ENCODE peak calls at places on chromosome 22, in seven cellular contexts. O is effector memory CD4-positive, alpha-beta T cell; W is colonic mucosa; E is adrenal gland; A is Karpas-422; M is HAP-1; B is aorta. U is an unnamed sample.

GRCh38 chr22:32574957-32575893 is 100.6 kb downstream of the FBXO7 start:
- DNase-seq in E (no peak), M (peak; percentile 40), A (no peak), W (no peak), B (no peak), O (no peak), U (no peak)

GRCh38 chr22:27185903-27186302 is 528.5 kb downstream of the MIAT start:
- DNase-seq in B (no peak), M (no peak), W (no peak), A (no peak), O (no peak), E (no peak), U (no peak)

GRCh38 chr22:19291580-19292261 is at the start of gene CLTCL1:
- DNase-seq in A (peak; percentile 83), O (peak; percentile 58), M (peak; percentile 79), B (peak; percentile 85), W (peak; percentile 79), E (peak; percentile 75), U (peak; percentile 60)

GRCh38 chr22:24289781-24290181 is 19.1 kb downstream of the SPECC1L start:
- DNase-seq in B (no peak), M (no peak), W (no peak), O (no peak), E (no peak), A (peak; percentile 37), U (no peak)

GRCh38 chr22:37316875-37317371 is 34.6 kb downstream of the CYTH4 start:
- DNase-seq in A (peak; percentile 91), B (peak; percentile 84), O (peak; percentile 46), E (peak; percentile 83), M (peak; percentile 62), W (peak; percentile 78), U (peak; percentile 74)

GRCh38 chr22:36411589-36412258 is 24.0 kb upstream of the MYH9 start:
- DNase-seq in E (no peak), W (peak; percentile 70), M (no peak), B (no peak), A (no peak), O (no peak), U (no peak)

GRCh38 chr22:24289138-24289537 is 18.5 kb downstream of the SPECC1L start:
- DNase-seq in M (no peak), W (no peak), A (peak; percentile 17), O (no peak), E (no peak), B (no peak), U (no peak)

GRCh38 chr22:28019881-28020861 is 101.1 kb upstream of the PITPNB start:
- DNase-seq in A (peak; percentile 83), E (peak; percentile 56), B (peak; percentile 75), O (peak; percentile 8), W (peak; percentile 73), M (peak; percentile 37), U (peak; percentile 27)

GRCh38 chr22:25383892-25384291 is 164.5 kb downstream of the CRYBB2 start:
- DNase-seq in M (no peak), W (no peak), E (no peak), A (no peak), B (no peak), O (no peak), U (no peak)

GRCh38 chr22:50525991-50526848 is 822 bp upstream of the SCO2 start:
- DNase-seq in E (peak; percentile 78), W (peak; percentile 86), O (peak; percentile 82), A (peak; percentile 93), B (peak; percentile 93), M (peak; percentile 69), U (peak; percentile 68)

GRCh38 chr22:32649515-32650200 is 151.8 kb upstream of the TIMP3 start:
- DNase-seq in B (peak; percentile 56), M (no peak), O (no peak), A (no peak), E (no peak), W (no peak), U (no peak)

GRCh38 chr22:29524440-29525191 is 28.9 kb downstream of the THOC5 start:
- DNase-seq in E (peak; percentile 66), O (no peak), A (peak; percentile 84), B (no peak), W (peak; percentile 26), M (no peak), U (no peak)

GRCh38 chr22:50269573-50270301 is 443 bp downstream of the MAPK11 start:
- DNase-seq in E (no peak), A (peak; percentile 89), M (peak; percentile 38), W (no peak), O (no peak), B (no peak), U (no peak)

GRCh38 chr22:26953380-26953807 is 296.0 kb downstream of the MIAT start:
- DNase-seq in M (no peak), W (no peak), B (no peak), A (no peak), O (no peak), E (no peak), U (no peak)

GRCh38 chr22:26529345-26529744 is 17.1 kb upstream of the TFIP11 start:
- DNase-seq in E (peak; percentile 66), M (no peak), O (no peak), W (no peak), A (no peak), B (no peak), U (no peak)

GRCh38 chr22:33957086-33957485 is 36.8 kb upstream of the LARGE1 start:
- DNase-seq in W (no peak), M (no peak), E (no peak), A (peak; percentile 45), O (no peak), B (no peak), U (no peak)

DNA sequence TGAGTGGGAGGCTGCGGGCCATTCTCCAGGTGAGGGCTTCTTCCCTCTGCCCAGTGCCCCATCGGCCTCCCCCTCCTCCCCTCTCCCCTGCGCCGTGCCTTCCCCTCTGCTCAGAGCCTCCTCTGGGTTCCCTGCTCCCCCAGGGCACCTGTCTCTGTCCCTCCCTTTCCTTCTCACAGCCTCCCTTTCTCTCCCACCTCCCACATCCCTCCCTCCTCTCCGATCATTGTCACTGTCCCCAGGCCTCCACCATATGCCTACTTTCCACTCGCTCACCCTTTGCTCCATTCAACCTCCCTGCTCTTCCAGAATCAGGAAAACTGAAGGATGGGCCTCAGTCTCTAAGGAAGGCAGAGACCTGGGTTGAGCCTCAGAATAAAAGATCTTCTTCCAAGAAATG is 9.9 kb upstream of the APOBEC3H start:
- DNase-seq in E (no peak), O (no peak), B (no peak), W (no peak), M (no peak), A (no peak), U (no peak)
- H3K36me3 ChIP-seq in E (no peaks in the 10 kb centered on the region), O (peaks cover 10% of the 10 kb centered on the region), B (no peaks in the 10 kb centered on the region), W (no peaks in the 10 kb centered on the region), M (no peaks in the 10 kb centered on the region), A (no peaks in the 10 kb centered on the region), U (peaks cover 5% of the 10 kb centered on the region)

DNA sequence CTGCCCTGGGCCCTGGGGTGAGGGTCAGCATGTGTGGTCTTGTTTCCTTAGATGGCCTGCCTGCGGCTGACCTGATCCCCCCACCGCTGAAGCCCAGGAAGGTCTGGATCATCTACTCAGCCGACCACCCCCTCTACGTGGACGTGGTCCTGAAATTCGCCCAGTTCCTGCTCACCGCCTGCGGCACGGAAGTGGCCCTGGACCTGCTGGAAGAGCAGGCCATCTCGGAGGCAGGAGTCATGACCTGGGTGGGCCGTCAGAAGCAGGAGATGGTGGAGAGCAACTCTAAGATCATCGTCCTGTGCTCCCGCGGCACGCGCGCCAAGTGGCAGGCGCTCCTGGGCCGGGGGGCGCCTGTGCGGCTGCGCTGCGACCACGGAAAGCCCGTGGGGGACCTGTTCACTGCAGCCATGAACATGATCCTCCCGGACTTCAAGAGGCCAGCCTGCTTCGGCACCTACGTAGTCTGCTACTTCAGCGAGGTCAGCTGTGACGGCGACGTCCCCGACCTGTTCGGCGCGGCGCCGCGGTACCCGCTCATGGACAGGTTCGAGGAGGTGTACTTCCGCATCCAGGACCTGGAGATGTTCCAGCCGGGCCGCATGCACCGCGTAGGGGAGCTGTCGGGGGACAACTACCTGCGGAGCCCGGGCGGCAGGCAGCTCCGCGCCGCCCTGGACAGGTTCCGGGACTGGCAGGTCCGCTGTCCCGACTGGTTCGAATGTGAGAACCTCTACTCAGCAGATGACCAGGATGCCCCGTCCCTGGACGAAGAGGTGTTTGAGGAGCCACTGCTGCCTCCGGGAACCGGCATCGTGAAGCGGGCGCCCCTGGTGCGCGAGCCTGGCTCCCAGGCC is 12.7 kb downstream of the TMEM121B start:
- DNase-seq in M (no peak), B (no peak), E (no peak), A (no peak), W (no peak), O (no peak), U (no peak)
- H3K36me3 ChIP-seq in M (peaks cover 28% of the 10 kb centered on the region), B (no peaks in the 10 kb centered on the region), E (peaks cover 55% of the 10 kb centered on the region), A (no peaks in the 10 kb centered on the region), W (peaks cover 4% of the 10 kb centered on the region), O (peaks cover 54% of the 10 kb centered on the region), U (peaks cover 63% of the 10 kb centered on the region)

DNA sequence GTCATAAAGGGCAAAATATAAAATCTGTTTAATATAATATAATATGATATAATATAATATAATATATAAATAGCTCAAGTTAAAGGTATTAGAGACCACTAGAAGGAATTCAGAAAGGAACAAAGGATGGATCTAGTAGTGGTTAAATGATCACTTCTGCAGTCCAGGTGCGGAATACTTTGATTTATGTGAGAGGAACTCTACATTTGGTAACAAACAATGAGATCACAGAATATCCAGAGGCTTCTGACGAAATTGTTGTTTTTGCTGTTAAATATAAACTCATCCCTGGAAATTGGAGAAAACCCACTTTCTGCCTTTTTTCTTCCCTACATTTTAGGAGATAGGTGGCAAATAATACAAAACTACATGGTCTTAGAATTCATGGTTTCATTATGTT is 36.0 kb downstream of the ATXN10 start:
- DNase-seq in E (no peak), A (no peak), M (no peak), W (no peak), O (no peak), B (no peak), U (no peak)
- H3K36me3 ChIP-seq in E (peaks cover 13% of the 10 kb centered on the region), A (peaks cover 58% of the 10 kb centered on the region), M (peaks cover 46% of the 10 kb centered on the region), W (no peaks in the 10 kb centered on the region), O (peaks cover 26% of the 10 kb centered on the region), B (peaks cover 10% of the 10 kb centered on the region), U (peaks cover 8% of the 10 kb centered on the region)

GRCh38 chr22:20558534-20558933 is 51.1 kb downstream of the MED15 start:
- DNase-seq in M (no peak), A (no peak), B (peak; percentile 16), O (no peak), W (no peak), E (no peak), U (no peak)

GRCh38 chr22:20562607-20563463 is 55.4 kb downstream of the MED15 start:
- DNase-seq in B (peak; percentile 27), O (no peak), A (no peak), M (no peak), W (no peak), E (no peak), U (no peak)

GRCh38 chr22:20561882-20562281 is 54.5 kb downstream of the MED15 start:
- DNase-seq in W (no peak), B (no peak), O (no peak), M (no peak), E (no peak), A (no peak), U (no peak)

GRCh38 chr22:20560716-20561115 is 53.3 kb downstream of the MED15 start:
- DNase-seq in W (no peak), M (no peak), B (no peak), O (no peak), A (no peak), E (no peak), U (no peak)

DNA sequence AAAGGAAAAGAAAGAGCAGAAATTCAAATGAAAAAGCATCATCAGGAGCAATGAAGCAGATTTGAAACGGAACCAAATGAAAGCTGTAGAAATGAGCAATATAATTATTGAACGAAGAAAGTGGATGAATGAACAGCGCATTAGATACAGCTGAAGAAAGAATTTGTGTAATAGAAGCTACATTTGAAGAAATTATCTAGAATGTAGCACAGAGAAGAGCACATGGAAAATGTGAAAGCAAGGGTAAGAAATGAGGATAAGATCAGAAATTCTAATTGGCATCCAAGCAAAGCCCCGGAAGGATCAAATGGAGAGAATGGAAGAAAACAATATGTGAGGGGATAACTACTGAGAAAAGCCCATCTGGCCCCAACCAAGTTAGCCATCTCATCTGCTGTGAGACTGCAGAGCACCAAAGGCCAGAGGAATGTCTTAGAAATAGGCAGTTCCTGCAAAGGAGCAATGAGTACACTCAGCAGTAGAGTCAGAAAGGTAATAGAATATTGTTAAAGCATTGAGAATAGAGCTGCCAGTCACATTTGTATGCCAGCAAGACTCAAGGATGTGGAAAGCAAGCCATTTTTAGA is 51.9 kb downstream of the MED15 start:
- DNase-seq in M (no peak), O (no peak), E (no peak), A (no peak), W (no peak), B (no peak), U (no peak)
- H3K36me3 ChIP-seq in M (peaks cover 46% of the 10 kb centered on the region), O (peaks cover 44% of the 10 kb centered on the region), E (peaks cover 53% of the 10 kb centered on the region), A (peaks cover 56% of the 10 kb centered on the region), W (peaks cover 6% of the 10 kb centered on the region), B (no peaks in the 10 kb centered on the region), U (peaks cover 18% of the 10 kb centered on the region)

U was measured in naive thymus-derived CD4-positive, alpha-beta T cell.